ENCODE peak calls at places on chromosomes 6 and 20, in seven cellular contexts. F is HCT116, E is HepG2, C is A549, J is H1, B is GM12878, K is K562. A is an unnamed sample.

GRCh38 chr20:33037456-33037855 is 6.0 kb downstream of the BPIFB6 start:
- DNase-seq in C (no peak), J (no peak), K (no peak), B (no peak), F (no peak), E (no peak), A (no peak)

GRCh38 chr6:21826031-21826430 is 232.5 kb downstream of the SOX4 start:
- DNase-seq in J (peak), K (no peak), F (no peak), C (peak), B (no peak), E (peak), A (peak)

GRCh38 chr6:111087871-111088667 is 766 bp downstream of the SLC16A10 start:
- DNase-seq in J (no peak), E (peak), B (no peak), F (peak), C (no peak), K (no peak), A (no peak)

GRCh38 chr20:2521369-2522305 is 12.9 kb upstream of the ZNF343 start:
- DNase-seq in K (peak), B (no peak), J (no peak), C (peak), F (peak), E (peak), A (peak)

GRCh38 chr6:35500782-35501181 is 3.9 kb upstream of the TEAD3 start:
- DNase-seq in C (no peak), F (no peak), B (no peak), K (no peak), E (peak), J (no peak), A (peak)

GRCh38 chr20:62481441-62482135 is 5.8 kb upstream of the GATA5 start:
- DNase-seq in B (no peak), F (no peak), K (no peak), E (no peak), C (no peak), J (no peak), A (no peak)

GRCh38 chr6:31575335-31575901 is at the start of gene TNF:
- DNase-seq in J (no peak), E (no peak), K (no peak), F (no peak), C (no peak), B (peak), A (no peak)

GRCh38 chr20:18133962-18134361 is 3.7 kb upstream of the KAT14 start:
- DNase-seq in K (no peak), E (no peak), J (no peak), F (no peak), B (no peak), C (no peak), A (no peak)

GRCh38 chr6:30891816-30892553 is 7.7 kb downstream of the DDR1 start:
- DNase-seq in K (no peak), E (no peak), B (no peak), F (no peak), C (no peak), J (no peak), A (no peak)

GRCh38 chr6:43035495-43036194 is 14.2 kb downstream of the RRP36 start:
- DNase-seq in E (no peak), C (no peak), F (no peak), B (no peak), J (no peak), K (no peak), A (no peak)

GRCh38 chr6:27144740-27145079 is 102.8 kb upstream of the PRSS16 start:
- DNase-seq in C (no peak), F (no peak), B (no peak), J (no peak), E (no peak), K (no peak), A (no peak)

GRCh38 chr6:28218312-28219248 is 6.5 kb upstream of the ZSCAN9 start:
- DNase-seq in J (no peak), E (peak), F (no peak), K (peak), B (no peak), C (peak), A (peak)

GRCh38 chr20:51757226-51757625 is 11.0 kb downstream of the ATP9A start:
- DNase-seq in F (no peak), E (no peak), J (no peak), C (no peak), K (no peak), B (no peak), A (no peak)

GRCh38 chr6:135504734-135505133 is 7.2 kb upstream of the AHI1 start:
- DNase-seq in E (no peak), B (no peak), C (no peak), K (no peak), J (no peak), F (no peak), A (no peak)

GRCh38 chr6:135505222-135505621 is 7.7 kb upstream of the AHI1 start:
- DNase-seq in B (no peak), C (no peak), K (no peak), J (no peak), E (no peak), F (no peak), A (no peak)

GRCh38 chr6:135505648-135506047 is 8.1 kb upstream of the AHI1 start:
- DNase-seq in E (no peak), B (no peak), J (no peak), C (no peak), K (no peak), F (no peak), A (no peak)

GRCh38 chr6:135503703-135504475 is 6.3 kb upstream of the AHI1 start:
- DNase-seq in E (no peak), F (no peak), C (no peak), J (no peak), K (no peak), B (no peak), A (peak)

DNA sequence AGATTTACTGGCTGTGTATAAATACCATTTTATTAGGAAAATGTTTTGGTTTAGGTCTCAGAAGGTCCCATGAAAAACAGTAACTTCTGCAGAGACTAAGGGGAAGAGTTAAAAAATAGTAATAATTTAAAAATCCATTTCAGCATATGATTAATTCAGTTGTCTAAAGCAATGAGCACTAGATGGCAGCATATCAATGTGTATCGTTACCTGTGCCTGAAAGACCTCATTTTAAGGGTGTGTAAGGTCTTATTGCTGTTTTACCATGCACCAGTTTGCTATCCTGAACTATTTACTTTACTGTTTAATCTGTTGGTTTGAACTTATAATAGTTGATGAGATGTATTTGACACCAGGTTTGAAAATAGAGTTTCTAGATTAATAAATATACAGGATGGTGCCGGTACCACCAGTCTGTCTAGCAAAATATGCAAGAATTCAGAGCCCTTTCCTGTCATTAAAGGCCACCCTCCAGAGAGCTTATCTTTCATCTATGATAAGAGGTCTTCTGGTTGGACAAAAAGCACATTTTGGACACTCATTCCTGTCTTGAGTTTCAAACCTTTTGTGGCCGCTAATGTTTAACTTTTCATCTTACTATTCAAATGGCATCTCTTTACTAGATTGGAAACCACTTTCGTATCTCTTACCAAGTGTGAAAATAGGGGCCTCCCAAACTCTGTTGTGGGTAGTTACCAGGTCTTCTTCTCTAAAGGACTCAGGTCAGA is 8.9 kb upstream of the AHI1 start:
- DNase-seq in E (peak), C (peak), K (peak), J (no peak), B (no peak), F (no peak), A (peak)
- TF ChIP-seq CEBPB in E (no peak), C (no peak), K (no peak), J (no peak), B (no peak), F (no peak), A (no peak)

GRCh38 chr20:48704761-48705160 is 123.0 kb downstream of the PREX1 start:
- DNase-seq in K (no peak), F (no peak), E (no peak), J (no peak), B (no peak), C (no peak), A (no peak)

GRCh38 chr20:48703511-48704219 is 124.1 kb downstream of the PREX1 start:
- DNase-seq in K (no peak), E (no peak), C (no peak), J (no peak), B (no peak), F (no peak), A (no peak)

GRCh38 chr20:48706116-48706656 is 121.6 kb downstream of the PREX1 start:
- DNase-seq in F (no peak), J (no peak), B (no peak), K (no peak), E (no peak), C (no peak), A (no peak)

GRCh38 chr20:48706710-48707339 is 121.0 kb downstream of the PREX1 start:
- DNase-seq in J (no peak), B (no peak), E (no peak), K (no peak), F (no peak), C (no peak), A (no peak)

GRCh38 chr20:48705208-48706115 is 122.3 kb downstream of the PREX1 start:
- DNase-seq in E (no peak), C (no peak), J (no peak), B (no peak), F (no peak), K (no peak), A (no peak)
- H3K27ac ChIP-seq in E (no peak), C (no peak), J (no peak), B (no peak), F (no peak), K (no peak), A (no peak)

GRCh38 chr6:129845696-129846095 is 15.4 kb downstream of the TMEM244 start:
- DNase-seq in C (no peak), J (no peak), K (no peak), B (no peak), F (no peak), E (no peak), A (no peak)

GRCh38 chr6:129853996-129854711 is 7.0 kb downstream of the TMEM244 start:
- DNase-seq in B (no peak), E (no peak), C (no peak), K (no peak), F (peak), J (no peak), A (peak)

GRCh38 chr6:129852257-129852858 is 8.8 kb downstream of the TMEM244 start:
- DNase-seq in F (peak), E (peak), C (no peak), B (no peak), J (no peak), K (peak), A (peak)

GRCh38 chr6:129846761-129847160 is 14.4 kb downstream of the TMEM244 start:
- DNase-seq in E (no peak), C (no peak), B (no peak), F (no peak), J (no peak), K (no peak), A (no peak)

DNA sequence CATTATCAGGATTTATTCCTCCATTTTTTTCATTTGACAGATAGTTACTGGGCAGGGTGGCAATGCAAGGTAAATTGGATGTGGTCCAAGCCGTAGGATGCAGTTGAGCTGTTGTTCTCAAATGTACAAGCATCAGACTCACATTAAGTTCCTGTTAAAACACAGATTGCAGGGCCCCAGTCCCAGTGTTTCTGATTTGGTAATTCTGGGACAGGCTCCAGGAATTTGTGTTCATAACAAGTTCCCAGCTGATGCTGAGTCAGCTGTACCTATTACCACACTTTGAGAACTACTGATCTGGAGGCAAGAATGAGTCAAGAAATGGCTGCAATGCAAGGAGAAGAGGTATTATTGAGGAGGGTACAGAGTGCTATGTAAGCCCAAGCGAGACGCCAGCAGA is 11.7 kb downstream of the TMEM244 start:
- DNase-seq in J (no peak), K (no peak), B (no peak), E (no peak), C (no peak), F (peak), A (peak)
- TF ChIP-seq CEBPB in J (no peak), K (no peak), B (no peak), E (no peak), C (no peak), F (peak), A (peak)

GRCh38 chr6:156807795-156808194 is 30.6 kb downstream of the ARID1B start:
- DNase-seq in C (no peak), E (no peak), K (no peak), B (no peak), J (no peak), F (no peak), A (no peak)
- H3K27ac ChIP-seq in C (no peak), E (no peak), K (no peak), B (peak), J (no peak), F (no peak), A (no peak)

A was measured in IMR-90.